ENCODE peak calls at places on chromosomes 5 and 9, in seven cellular contexts. One of them, this sample, is unnamed.

GRCh38 chr5:36874465-36874864 is 2.1 kb upstream of the NIPBL start:
- DNase-seq in colonic mucosa: no peak
- DNase-seq in heart right ventricle: no peak
- DNase-seq in cardiac muscle cell: no peak
- DNase-seq in stimulated activated CD4-positive, alpha-beta T cell treated with anti-CD3 and anti-CD28 coated beads, Interleukin-1b, Interleukin-23, amount 100 ng/mL, for 48 hours: no peak
- DNase-seq in activated CD4-positive, alpha-beta T cell treated with anti-CD3 and anti-CD28 coated beads, Interleukin-2, amount 10 ng/mL, durations not matched to agents 7 days and 5 days: no peak
- DNase-seq in cardiac fibroblast: no peak
- DNase-seq in this sample: no peak

GRCh38 chr9:77421506-77422265 is 226.4 kb downstream of the GNA14 start:
- DNase-seq in colonic mucosa: no peak
- DNase-seq in heart right ventricle: no peak
- DNase-seq in cardiac muscle cell: no peak
- DNase-seq in stimulated activated CD4-positive, alpha-beta T cell treated with anti-CD3 and anti-CD28 coated beads, Interleukin-1b, Interleukin-23, amount 100 ng/mL, for 48 hours: no peak
- DNase-seq in activated CD4-positive, alpha-beta T cell treated with anti-CD3 and anti-CD28 coated beads, Interleukin-2, amount 10 ng/mL, durations not matched to agents 7 days and 5 days: no peak
- DNase-seq in cardiac fibroblast: peak; percentile 47
- DNase-seq in this sample: peak; percentile 25

GRCh38 chr9:83459830-83460229 is 78.4 kb downstream of the FRMD3 start:
- DNase-seq in colonic mucosa: no peak
- DNase-seq in heart right ventricle: no peak
- DNase-seq in cardiac muscle cell: no peak
- DNase-seq in stimulated activated CD4-positive, alpha-beta T cell treated with anti-CD3 and anti-CD28 coated beads, Interleukin-1b, Interleukin-23, amount 100 ng/mL, for 48 hours: no peak
- DNase-seq in activated CD4-positive, alpha-beta T cell treated with anti-CD3 and anti-CD28 coated beads, Interleukin-2, amount 10 ng/mL, durations not matched to agents 7 days and 5 days: no peak
- DNase-seq in cardiac fibroblast: no peak
- DNase-seq in this sample: no peak

GRCh38 chr9:6006968-6007769 is 8.3 kb downstream of the RANBP6 start:
- DNase-seq in colonic mucosa: peak; percentile 97
- DNase-seq in heart right ventricle: peak; percentile 81
- DNase-seq in cardiac muscle cell: peak; percentile 87
- DNase-seq in stimulated activated CD4-positive, alpha-beta T cell treated with anti-CD3 and anti-CD28 coated beads, Interleukin-1b, Interleukin-23, amount 100 ng/mL, for 48 hours: peak; percentile 96
- DNase-seq in activated CD4-positive, alpha-beta T cell treated with anti-CD3 and anti-CD28 coated beads, Interleukin-2, amount 10 ng/mL, durations not matched to agents 7 days and 5 days: peak; percentile 97
- DNase-seq in cardiac fibroblast: peak; percentile 83
- DNase-seq in this sample: peak; percentile 96

GRCh38 chr9:88313364-88314220 is 74.7 kb upstream of the SPIN1 start:
- DNase-seq in colonic mucosa: no peak
- DNase-seq in heart right ventricle: no peak
- DNase-seq in cardiac muscle cell: no peak
- DNase-seq in stimulated activated CD4-positive, alpha-beta T cell treated with anti-CD3 and anti-CD28 coated beads, Interleukin-1b, Interleukin-23, amount 100 ng/mL, for 48 hours: peak; percentile 61
- DNase-seq in activated CD4-positive, alpha-beta T cell treated with anti-CD3 and anti-CD28 coated beads, Interleukin-2, amount 10 ng/mL, durations not matched to agents 7 days and 5 days: no peak
- DNase-seq in cardiac fibroblast: no peak
- DNase-seq in this sample: peak; percentile 40

GRCh38 chr9:4883326-4883873 is 90.7 kb downstream of the RCL1 start:
- DNase-seq in colonic mucosa: no peak
- DNase-seq in heart right ventricle: no peak
- DNase-seq in cardiac muscle cell: no peak
- DNase-seq in stimulated activated CD4-positive, alpha-beta T cell treated with anti-CD3 and anti-CD28 coated beads, Interleukin-1b, Interleukin-23, amount 100 ng/mL, for 48 hours: no peak
- DNase-seq in activated CD4-positive, alpha-beta T cell treated with anti-CD3 and anti-CD28 coated beads, Interleukin-2, amount 10 ng/mL, durations not matched to agents 7 days and 5 days: no peak
- DNase-seq in cardiac fibroblast: no peak
- DNase-seq in this sample: no peak

GRCh38 chr9:122100756-122101155 is 7.6 kb upstream of the TTLL11 start:
- DNase-seq in colonic mucosa: no peak
- DNase-seq in heart right ventricle: no peak
- DNase-seq in cardiac muscle cell: no peak
- DNase-seq in stimulated activated CD4-positive, alpha-beta T cell treated with anti-CD3 and anti-CD28 coated beads, Interleukin-1b, Interleukin-23, amount 100 ng/mL, for 48 hours: no peak
- DNase-seq in activated CD4-positive, alpha-beta T cell treated with anti-CD3 and anti-CD28 coated beads, Interleukin-2, amount 10 ng/mL, durations not matched to agents 7 days and 5 days: no peak
- DNase-seq in cardiac fibroblast: no peak
- DNase-seq in this sample: no peak

GRCh38 chr5:38011641-38012188 is 171.9 kb upstream of the GDNF start:
- DNase-seq in colonic mucosa: no peak
- DNase-seq in heart right ventricle: no peak
- DNase-seq in cardiac muscle cell: no peak
- DNase-seq in stimulated activated CD4-positive, alpha-beta T cell treated with anti-CD3 and anti-CD28 coated beads, Interleukin-1b, Interleukin-23, amount 100 ng/mL, for 48 hours: no peak
- DNase-seq in activated CD4-positive, alpha-beta T cell treated with anti-CD3 and anti-CD28 coated beads, Interleukin-2, amount 10 ng/mL, durations not matched to agents 7 days and 5 days: no peak
- DNase-seq in cardiac fibroblast: no peak
- DNase-seq in this sample: no peak

GRCh38 chr5:169804861-169805260 is 167.8 kb downstream of the DOCK2 start:
- DNase-seq in colonic mucosa: no peak
- DNase-seq in heart right ventricle: no peak
- DNase-seq in cardiac muscle cell: no peak
- DNase-seq in stimulated activated CD4-positive, alpha-beta T cell treated with anti-CD3 and anti-CD28 coated beads, Interleukin-1b, Interleukin-23, amount 100 ng/mL, for 48 hours: no peak
- DNase-seq in activated CD4-positive, alpha-beta T cell treated with anti-CD3 and anti-CD28 coated beads, Interleukin-2, amount 10 ng/mL, durations not matched to agents 7 days and 5 days: no peak
- DNase-seq in cardiac fibroblast: peak; percentile 89
- DNase-seq in this sample: no peak

GRCh38 chr9:136483589-136484152 is 831 bp upstream of the SEC16A start:
- DNase-seq in colonic mucosa: peak; percentile 94
- DNase-seq in heart right ventricle: peak; percentile 91
- DNase-seq in cardiac muscle cell: peak; percentile 89
- DNase-seq in stimulated activated CD4-positive, alpha-beta T cell treated with anti-CD3 and anti-CD28 coated beads, Interleukin-1b, Interleukin-23, amount 100 ng/mL, for 48 hours: peak; percentile 93
- DNase-seq in activated CD4-positive, alpha-beta T cell treated with anti-CD3 and anti-CD28 coated beads, Interleukin-2, amount 10 ng/mL, durations not matched to agents 7 days and 5 days: peak; percentile 93
- DNase-seq in cardiac fibroblast: peak; percentile 89
- DNase-seq in this sample: peak; percentile 92

GRCh38 chr9:22683393-22684075 is 236.9 kb downstream of the DMRTA1 start:
- DNase-seq in colonic mucosa: no peak
- DNase-seq in heart right ventricle: no peak
- DNase-seq in cardiac muscle cell: no peak
- DNase-seq in stimulated activated CD4-positive, alpha-beta T cell treated with anti-CD3 and anti-CD28 coated beads, Interleukin-1b, Interleukin-23, amount 100 ng/mL, for 48 hours: no peak
- DNase-seq in activated CD4-positive, alpha-beta T cell treated with anti-CD3 and anti-CD28 coated beads, Interleukin-2, amount 10 ng/mL, durations not matched to agents 7 days and 5 days: no peak
- DNase-seq in cardiac fibroblast: peak; percentile 17
- DNase-seq in this sample: peak; percentile 71

GRCh38 chr5:73796164-73797141 is 170.5 kb downstream of the ARHGEF28 start:
- DNase-seq in colonic mucosa: no peak
- DNase-seq in heart right ventricle: peak; percentile 44
- DNase-seq in cardiac muscle cell: peak; percentile 95
- DNase-seq in stimulated activated CD4-positive, alpha-beta T cell treated with anti-CD3 and anti-CD28 coated beads, Interleukin-1b, Interleukin-23, amount 100 ng/mL, for 48 hours: no peak
- DNase-seq in activated CD4-positive, alpha-beta T cell treated with anti-CD3 and anti-CD28 coated beads, Interleukin-2, amount 10 ng/mL, durations not matched to agents 7 days and 5 days: no peak
- DNase-seq in cardiac fibroblast: peak; percentile 99
- DNase-seq in this sample: peak; percentile 69

GRCh38 chr5:111063709-111064322 is 7.7 kb upstream of the TSLP start:
- DNase-seq in colonic mucosa: no peak
- DNase-seq in heart right ventricle: no peak
- DNase-seq in cardiac muscle cell: peak; percentile 23
- DNase-seq in stimulated activated CD4-positive, alpha-beta T cell treated with anti-CD3 and anti-CD28 coated beads, Interleukin-1b, Interleukin-23, amount 100 ng/mL, for 48 hours: no peak
- DNase-seq in activated CD4-positive, alpha-beta T cell treated with anti-CD3 and anti-CD28 coated beads, Interleukin-2, amount 10 ng/mL, durations not matched to agents 7 days and 5 days: no peak
- DNase-seq in cardiac fibroblast: peak; percentile 49
- DNase-seq in this sample: no peak

GRCh38 chr5:87541033-87541432 is 128.3 kb upstream of the CCNH start:
- DNase-seq in colonic mucosa: peak; percentile 55
- DNase-seq in heart right ventricle: peak; percentile 72
- DNase-seq in cardiac muscle cell: peak; percentile 66
- DNase-seq in stimulated activated CD4-positive, alpha-beta T cell treated with anti-CD3 and anti-CD28 coated beads, Interleukin-1b, Interleukin-23, amount 100 ng/mL, for 48 hours: no peak
- DNase-seq in activated CD4-positive, alpha-beta T cell treated with anti-CD3 and anti-CD28 coated beads, Interleukin-2, amount 10 ng/mL, durations not matched to agents 7 days and 5 days: no peak
- DNase-seq in cardiac fibroblast: peak; percentile 72
- DNase-seq in this sample: peak; percentile 62

This sample was measured in mesendoderm.